ENCODE peak calls at places on chromosomes 4 and X, in six cellular contexts. H is IMR-90, W is GM12878, L is A549, K is K562, V is HepG2. I is an unnamed sample.

GRCh38 chr4:173752610-173753009 is 222.6 kb upstream of the HAND2 start:
- DNase-seq in H (peak), W (no peak), L (peak), K (peak), V (peak), I (peak)

GRCh38 chr4:67106846-67107467 is 438.3 kb downstream of the CENPC start:
- DNase-seq in H (no peak), W (no peak), L (peak), K (no peak), V (no peak), I (no peak)

GRCh38 chr4:57291911-57292310 is 181.7 kb upstream of the IGFBP7 start:
- DNase-seq in H (no peak), W (no peak), L (no peak), K (no peak), V (no peak), I (no peak)

GRCh38 chr4:128468485-128468989 is 180.9 kb upstream of the PGRMC2 start:
- DNase-seq in H (peak), W (no peak), L (peak), K (peak), V (no peak), I (no peak)

GRCh38 chr4:139509727-139510410 is 46.1 kb downstream of the SETD7 start:
- DNase-seq in H (no peak), W (no peak), L (peak), K (peak), V (peak), I (no peak)

GRCh38 chr4:137510866-137511265 is 21.4 kb downstream of the PCDH18 start:
- DNase-seq in H (peak), W (no peak), L (peak), K (no peak), V (no peak), I (peak)

GRCh38 chrX:129035180-129035579 is 488.1 kb downstream of the SMARCA1 start:
- DNase-seq in H (no peak), W (no peak), L (no peak), K (no peak), V (no peak), I (no peak)

GRCh38 chrX:18898517-18898916 is 85.4 kb downstream of the PHKA2 start:
- DNase-seq in H (no peak), W (no peak), L (no peak), K (no peak), V (no peak), I (no peak)

GRCh38 chr4:146522098-146522861 is 540 bp upstream of the SLC10A7 start:
- DNase-seq in H (peak), W (peak), L (peak), K (peak), V (peak), I (peak)

GRCh38 chr4:48708610-48709009 is 71.5 kb downstream of the FRYL start:
- DNase-seq in H (no peak), W (no peak), L (no peak), K (no peak), V (no peak), I (no peak)

GRCh38 chrX:40009890-40010289 is 87.9 kb downstream of the BCOR start:
- DNase-seq in H (no peak), W (no peak), L (no peak), K (no peak), V (no peak), I (no peak)

GRCh38 chr4:139950568-139950967 is 203.4 kb downstream of the MAML3 start:
- DNase-seq in H (no peak), W (peak), L (no peak), K (no peak), V (no peak), I (no peak)

GRCh38 chr4:139256349-139256748 is 23.7 kb downstream of the MGARP start:
- DNase-seq in H (no peak), W (no peak), L (no peak), K (no peak), V (no peak), I (no peak)

GRCh38 chrX:150610446-150610845 is 42.0 kb downstream of the MTM1 start:
- DNase-seq in H (no peak), W (no peak), L (no peak), K (no peak), V (no peak), I (no peak)

GRCh38 chr4:48623182-48623780 is 133.2 kb downstream of the ZAR1 start:
- DNase-seq in H (no peak), W (no peak), L (no peak), K (peak), V (peak), I (no peak)

GRCh38 chrX:102930990-102931756 is 5.9 kb upstream of the RAB40AL start:
- DNase-seq in H (peak), W (no peak), L (no peak), K (no peak), V (no peak), I (no peak)

GRCh38 chr4:180766903-180767302 is 1476.3 kb upstream of the TENM3 start:
- DNase-seq in H (no peak), W (no peak), L (no peak), K (no peak), V (no peak), I (no peak)

GRCh38 chr4:68984947-68985346 is 33.3 kb upstream of the UGT2A3 start:
- DNase-seq in H (no peak), W (no peak), L (no peak), K (no peak), V (no peak), I (no peak)

GRCh38 chr4:83371235-83371634 is 36.6 kb upstream of the HPSE start:
- DNase-seq in H (no peak), W (no peak), L (no peak), K (no peak), V (no peak), I (no peak)

GRCh38 chrX:128781506-128781905 is 729.3 kb upstream of the ACTRT1 start:
- DNase-seq in H (no peak), W (no peak), L (peak), K (peak), V (peak), I (no peak)

GRCh38 chrX:130715299-130715698 is 187.7 kb downstream of the ENOX2 start:
- DNase-seq in H (peak), W (no peak), L (no peak), K (no peak), V (no peak), I (no peak)

GRCh38 chr4:183758006-183758734 is 99.1 kb downstream of the TRAPPC11 start:
- DNase-seq in H (no peak), W (no peak), L (peak), K (peak), V (no peak), I (no peak)

GRCh38 chr4:123856689-123857545 is 460.3 kb downstream of the SPRY1 start:
- DNase-seq in H (peak), W (no peak), L (peak), K (no peak), V (peak), I (no peak)

GRCh38 chrX:46929439-46930018 is 17.3 kb downstream of the JADE3 start:
- DNase-seq in H (peak), W (no peak), L (peak), K (no peak), V (no peak), I (no peak)

GRCh38 chrX:41335590-41336331 is 1.8 kb downstream of the DDX3X start:
- DNase-seq in H (peak), W (no peak), L (no peak), K (no peak), V (no peak), I (no peak)

GRCh38 chrX:112867570-112867969 is 26.9 kb upstream of the AMOT start:
- DNase-seq in H (no peak), W (no peak), L (no peak), K (no peak), V (no peak), I (peak)

GRCh38 chr4:158541506-158541905 is 19.8 kb downstream of the RXFP1 start:
- DNase-seq in H (no peak), W (no peak), L (no peak), K (no peak), V (no peak), I (no peak)

GRCh38 chr4:186724861-186725419 is 1.3 kb upstream of the FAT1 start:
- DNase-seq in H (peak), W (no peak), L (peak), K (peak), V (no peak), I (no peak)

GRCh38 chr4:57575465-57575864 is 465.3 kb upstream of the IGFBP7 start:
- DNase-seq in H (no peak), W (no peak), L (no peak), K (no peak), V (no peak), I (no peak)

GRCh38 chr4:114108869-114109268 is 129.4 kb upstream of the ARSJ start:
- DNase-seq in H (peak), W (peak), L (peak), K (no peak), V (peak), I (peak)

GRCh38 chrX:140440891-140441290 is 64.0 kb downstream of the SOX3 start:
- DNase-seq in H (peak), W (no peak), L (no peak), K (no peak), V (no peak), I (no peak)

GRCh38 chr4:92186239-92186638 is 117.5 kb upstream of the GRID2 start:
- DNase-seq in H (no peak), W (no peak), L (no peak), K (peak), V (no peak), I (no peak)
- TF ChIP-seq RAD21 in H (no peak), W (no peak), L (no peak), K (no peak), V (no peak), I (no peak)

DNA sequence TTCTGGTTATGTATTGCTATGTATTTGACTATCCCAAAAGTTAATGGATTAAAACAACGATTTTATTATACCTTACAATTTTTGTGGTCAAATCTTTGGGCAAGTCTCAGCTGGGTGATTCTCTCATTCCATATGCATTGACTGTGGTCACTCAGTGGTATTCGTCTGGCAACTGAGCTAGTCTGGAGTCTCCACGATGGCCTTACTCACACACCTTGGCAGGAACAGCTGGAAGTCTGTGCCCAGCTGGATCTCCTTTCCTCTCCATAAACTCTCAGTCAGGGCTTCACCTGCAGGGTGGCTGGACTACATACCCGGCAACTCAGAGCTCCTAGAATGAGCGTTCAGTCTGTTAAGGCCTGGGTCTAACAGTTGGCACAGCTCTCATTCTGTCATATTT is 141.1 kb upstream of the WDFY3 start:
- DNase-seq in H (no peak), W (no peak), L (no peak), K (no peak), V (no peak), I (no peak)
- TF ChIP-seq RAD21 in H (no peak), W (no peak), L (no peak), K (no peak), V (no peak), I (no peak)

DNA sequence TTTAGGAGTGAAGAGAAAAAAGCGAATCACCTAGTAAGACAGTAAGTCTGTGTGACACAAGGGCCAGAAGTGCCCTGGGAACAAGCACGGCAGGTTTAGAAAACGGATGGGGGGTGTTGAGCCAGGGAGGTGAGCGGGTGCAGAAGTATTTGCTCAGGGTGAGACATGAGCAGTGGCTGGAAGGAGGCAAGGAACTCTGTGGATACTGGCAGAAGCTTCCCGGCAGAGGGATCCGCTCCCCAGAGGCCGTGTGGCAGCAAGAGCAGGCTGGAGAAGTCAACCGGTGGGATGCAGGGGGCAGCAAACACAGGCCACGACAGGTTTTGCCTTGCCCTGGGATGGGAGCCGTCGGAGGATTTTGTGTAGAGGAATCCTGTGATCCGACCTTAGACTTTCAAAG is 2.3 kb upstream of the UVSSA start:
- DNase-seq in H (peak), W (no peak), L (no peak), K (no peak), V (no peak), I (no peak)
- TF ChIP-seq RAD21 in H (no peak), W (no peak), L (no peak), K (no peak), V (no peak), I (no peak)

GRCh38 chr4:142378179-142378578 is 467.9 kb downstream of the INPP4B start:
- DNase-seq in H (no peak), W (no peak), L (no peak), K (no peak), V (no peak), I (no peak)

GRCh38 chr4:142380052-142380598 is 466.0 kb downstream of the INPP4B start:
- DNase-seq in H (no peak), W (no peak), L (no peak), K (no peak), V (no peak), I (no peak)

GRCh38 chr4:142379277-142380051 is 466.6 kb downstream of the INPP4B start:
- DNase-seq in H (peak), W (no peak), L (peak), K (no peak), V (no peak), I (peak)

GRCh38 chr4:142376204-142376603 is 469.9 kb downstream of the INPP4B start:
- DNase-seq in H (no peak), W (no peak), L (no peak), K (no peak), V (no peak), I (no peak)

DNA sequence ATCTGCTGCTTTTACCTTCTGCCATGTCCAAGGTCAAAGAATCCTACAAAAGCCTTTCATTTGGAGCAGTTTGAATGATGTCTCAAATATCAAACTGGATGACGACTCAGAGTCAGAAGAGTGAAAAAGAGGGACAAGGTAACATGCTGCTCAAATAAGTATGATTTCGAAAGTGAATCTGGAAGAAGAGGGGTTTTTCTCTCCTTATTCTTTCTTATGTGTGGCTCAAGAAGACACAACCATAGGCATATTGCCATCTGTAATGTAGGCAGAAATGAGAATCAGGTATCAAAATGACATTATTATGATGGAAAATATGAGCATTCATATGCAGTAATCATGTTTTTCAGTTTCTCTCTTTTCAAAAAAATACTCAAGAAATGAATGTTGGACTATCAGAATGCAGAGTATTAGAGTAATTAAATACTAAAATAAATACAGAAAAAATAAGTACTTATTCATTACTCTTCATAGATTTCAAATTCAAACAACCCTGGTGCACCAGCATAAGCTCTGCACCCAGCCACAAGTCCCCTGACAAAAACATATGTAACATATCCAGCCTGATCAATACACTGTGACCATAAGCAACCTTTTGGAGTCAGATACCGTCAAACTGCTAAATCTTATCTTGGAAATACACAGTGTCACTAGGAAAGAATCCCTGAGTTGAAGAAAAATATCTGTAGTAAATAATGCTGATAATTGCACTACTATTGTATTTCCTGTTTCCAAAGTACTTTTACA is 468.6 kb downstream of the INPP4B start:
- DNase-seq in H (no peak), W (no peak), L (no peak), K (no peak), V (no peak), I (no peak)
- TF ChIP-seq RAD21 in H (no peak), W (no peak), L (no peak), K (no peak), V (no peak), I (no peak)